ENCODE peak calls at places on chromosomes 4 and X, in seven cellular contexts. H, T, A, F, G, S and P are unnamed samples.
A peak's percentile ranks its signal among the peaks of the same experiment; 100 is the strongest.

GRCh38 chrX:39165773-39166172 is 364.5 kb downstream of the MID1IP1 start:
- DNase-seq in H (no peak), T (no peak), A (no peak), F (no peak), G (no peak), S (no peak), P (no peak)

GRCh38 chr4:37082912-37083311 is 161.6 kb upstream of the NWD2 start:
- DNase-seq in H (no peak), T (no peak), A (no peak), F (no peak), G (no peak), S (no peak), P (no peak)

GRCh38 chr4:169618286-169618685 is 2.1 kb upstream of the CLCN3 start:
- DNase-seq in H (no peak), T (no peak), A (peak; percentile 66), F (no peak), G (no peak), S (no peak), P (no peak)

GRCh38 chrX:118823263-118824172 is at the start of gene ZCCHC12:
- DNase-seq in H (peak; percentile 28), T (peak; percentile 5), A (peak; percentile 55), F (peak; percentile 27), G (peak; percentile 13), S (peak; percentile 87), P (peak; percentile 86)

GRCh38 chrX:72245461-72246089 is 6.7 kb upstream of the ERCC6L start:
- DNase-seq in H (peak; percentile 44), T (no peak), A (peak; percentile 66), F (peak; percentile 13), G (peak; percentile 3), S (peak; percentile 51), P (peak; percentile 69)

GRCh38 chr4:85086721-85087120 is 120.2 kb upstream of the WDFY3 start:
- DNase-seq in H (no peak), T (no peak), A (no peak), F (no peak), G (no peak), S (no peak), P (no peak)

GRCh38 chrX:30863969-30864368 is 25.1 kb downstream of the TAB3 start:
- DNase-seq in H (no peak), T (no peak), A (no peak), F (no peak), G (no peak), S (no peak), P (no peak)

GRCh38 chr4:148565801-148566200 is 123.6 kb upstream of the NR3C2 start:
- DNase-seq in H (no peak), T (no peak), A (no peak), F (no peak), G (no peak), S (no peak), P (no peak)

GRCh38 chr4:68858039-68858438 is 42.2 kb downstream of the UGT2B10 start:
- DNase-seq in H (no peak), T (no peak), A (no peak), F (no peak), G (no peak), S (no peak), P (no peak)

GRCh38 chrX:53073115-53073581 is 9.0 kb upstream of the TSPYL2 start:
- DNase-seq in H (no peak), T (no peak), A (no peak), F (peak; percentile 21), G (no peak), S (peak; percentile 84), P (peak; percentile 85)

GRCh38 chr4:126935784-126936183 is 697.0 kb upstream of the INTU start:
- DNase-seq in H (no peak), T (no peak), A (no peak), F (no peak), G (no peak), S (no peak), P (no peak)

GRCh38 chrX:42754582-42754981 is 23.4 kb downstream of the PPP1R2C start:
- DNase-seq in H (no peak), T (no peak), A (no peak), F (no peak), G (no peak), S (no peak), P (no peak)

GRCh38 chr4:15577508-15577907 is 77.6 kb downstream of the FBXL5 start:
- DNase-seq in H (no peak), T (no peak), A (peak; percentile 56), F (no peak), G (no peak), S (no peak), P (no peak)

GRCh38 chr4:56253631-56254241 is 133.6 kb downstream of the AASDH start:
- DNase-seq in H (no peak), T (no peak), A (no peak), F (no peak), G (no peak), S (no peak), P (no peak)

GRCh38 chrX:2711441-2711840 is 20.3 kb downstream of the CD99 start:
- DNase-seq in H (no peak), T (no peak), A (no peak), F (no peak), G (no peak), S (no peak), P (no peak)

GRCh38 chr4:48093949-48094550 is 40.0 kb downstream of the TXK start:
- DNase-seq in H (no peak), T (no peak), A (peak; percentile 63), F (no peak), G (no peak), S (no peak), P (no peak)

GRCh38 chr4:158652920-158653319 is 18.8 kb downstream of the C4orf46 start:
- DNase-seq in H (no peak), T (no peak), A (no peak), F (no peak), G (no peak), S (no peak), P (no peak)